ENCODE peak calls at places on chromosomes 3 and 15, in ten cellular contexts. S, J, P, O, D, G, Q, T, W and A are unnamed samples.

GRCh38 chr3:139261754-139262632 is 81.8 kb upstream of the MRPS22 start:
- DNase-seq in S (no peak), J (no peak), P (no peak), O (no peak), D (no peak), G (no peak), Q (no peak), T (no peak), W (no peak), A (no peak)

GRCh38 chr3:73143821-73144237 is 82.4 kb downstream of the EBLN2 start:
- DNase-seq in S (no peak), J (no peak), P (no peak), O (no peak), D (no peak), G (peak), Q (peak), T (no peak), W (no peak), A (no peak)

GRCh38 chr3:69532828-69533219 is 146.9 kb upstream of the FRMD4B start:
- DNase-seq in S (no peak), J (no peak), P (no peak), O (no peak), D (no peak), G (no peak), Q (no peak), T (no peak), W (no peak), A (no peak)

GRCh38 chr3:140006331-140006730 is 71.3 kb downstream of the CLSTN2 start:
- DNase-seq in S (no peak), J (no peak), P (no peak), O (no peak), D (no peak), G (no peak), Q (no peak), T (no peak), W (no peak), A (no peak)

GRCh38 chr3:197519801-197520211 is 36.0 kb downstream of the BDH1 start:
- DNase-seq in S (no peak), J (no peak), P (no peak), O (no peak), D (no peak), G (no peak), Q (no peak), T (no peak), W (no peak), A (no peak)

GRCh38 chr3:45677841-45678240 is 11.4 kb upstream of the SACM1L start:
- DNase-seq in S (peak), J (no peak), P (no peak), O (no peak), D (no peak), G (no peak), Q (no peak), T (no peak), W (no peak), A (no peak)

GRCh38 chr3:64861684-64862083 is 173.9 kb upstream of the ADAMTS9 start:
- DNase-seq in S (no peak), J (no peak), P (no peak), O (no peak), D (no peak), G (no peak), Q (no peak), T (no peak), W (no peak), A (no peak)

GRCh38 chr3:53162672-53163458 is 1.9 kb downstream of the PRKCD start:
- DNase-seq in S (no peak), J (no peak), P (peak), O (no peak), D (no peak), G (peak), Q (no peak), T (no peak), W (no peak), A (no peak)

GRCh38 chr3:138381950-138382715 is 33.8 kb downstream of the MRAS start:
- DNase-seq in S (peak), J (peak), P (no peak), O (peak), D (no peak), G (peak), Q (peak), T (peak), W (no peak), A (peak)

GRCh38 chr15:74683758-74684157 is 12.1 kb downstream of the EDC3 start:
- DNase-seq in S (no peak), J (no peak), P (no peak), O (no peak), D (no peak), G (no peak), Q (no peak), T (no peak), W (no peak), A (no peak)

GRCh38 chr3:118292841-118293240 is 741.8 kb downstream of the IGSF11 start:
- DNase-seq in S (no peak), J (no peak), P (no peak), O (no peak), D (no peak), G (no peak), Q (no peak), T (no peak), W (no peak), A (no peak)

GRCh38 chr3:52052831-52053306 is 3.5 kb downstream of the DUSP7 start:
- DNase-seq in S (peak), J (peak), P (peak), O (peak), D (peak), G (peak), Q (peak), T (peak), W (no peak), A (peak)

GRCh38 chr3:11930084-11930483 is 74.1 kb upstream of the SYN2 start:
- DNase-seq in S (no peak), J (no peak), P (no peak), O (no peak), D (no peak), G (no peak), Q (no peak), T (no peak), W (no peak), A (peak)

GRCh38 chr3:25592510-25592968 is 72.2 kb downstream of the TOP2B start:
- DNase-seq in S (no peak), J (peak), P (no peak), O (peak), D (no peak), G (peak), Q (peak), T (peak), W (peak), A (no peak)

GRCh38 chr3:48472923-48473616 is 26.5 kb downstream of the ATRIP start:
- DNase-seq in S (peak), J (peak), P (peak), O (peak), D (peak), G (peak), Q (peak), T (peak), W (peak), A (peak)

GRCh38 chr3:65485826-65486592 is 552.7 kb downstream of the MAGI1 start:
- DNase-seq in S (no peak), J (no peak), P (no peak), O (no peak), D (no peak), G (no peak), Q (no peak), T (peak), W (no peak), A (no peak)

DNA sequence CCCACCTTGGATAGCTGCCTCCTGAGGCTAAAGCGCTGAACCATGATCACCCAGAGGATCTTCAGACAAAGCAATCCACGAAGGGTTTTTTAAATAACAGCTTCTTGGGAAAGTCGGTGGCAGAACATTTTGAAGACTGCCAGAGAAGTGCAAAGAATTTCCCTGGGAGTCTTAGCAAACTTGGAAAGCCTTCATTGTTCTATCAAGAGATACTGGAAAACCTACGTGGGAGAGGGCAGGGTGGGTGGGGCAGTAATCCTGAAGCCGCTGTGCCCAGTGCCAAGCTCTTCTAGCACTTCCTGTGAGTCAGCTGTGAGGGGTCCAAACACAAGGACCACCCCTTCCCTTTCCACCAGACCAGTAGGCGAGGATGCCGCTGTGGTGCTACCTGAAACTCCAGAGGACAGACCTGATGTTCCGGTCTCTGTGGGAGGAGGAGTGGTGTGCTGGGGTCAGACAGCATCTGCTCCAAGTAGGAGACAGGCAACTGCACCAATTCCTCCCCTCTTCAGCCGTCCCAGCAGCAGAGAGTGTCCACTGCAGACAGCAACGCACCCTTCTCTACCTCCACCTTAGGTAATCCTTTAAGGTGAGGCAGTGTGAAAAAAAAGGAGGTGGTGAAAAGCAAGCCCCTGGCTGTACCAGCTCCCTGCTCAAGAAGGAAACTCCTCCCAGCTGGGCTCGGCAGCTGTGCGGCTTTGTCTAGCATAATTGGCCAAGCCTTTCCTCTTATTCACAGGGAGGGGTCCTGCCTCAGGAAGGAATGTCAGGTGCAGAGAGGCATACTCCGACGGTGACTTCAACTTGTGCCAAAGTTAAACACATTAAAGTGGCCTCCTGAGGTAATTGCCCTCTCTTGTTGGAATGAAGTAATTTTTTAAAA is 99.0 kb downstream of the TMCC1 start:
- DNase-seq in S (peak), J (peak), P (no peak), O (peak), D (no peak), G (peak), Q (no peak), T (no peak), W (peak), A (no peak)
- H3K4me3 ChIP-seq in S (peak), J (no peak), P (peak), O (no peak), D (no peak), G (no peak), Q (peak), T (no peak), W (peak), A (no peak)

DNA sequence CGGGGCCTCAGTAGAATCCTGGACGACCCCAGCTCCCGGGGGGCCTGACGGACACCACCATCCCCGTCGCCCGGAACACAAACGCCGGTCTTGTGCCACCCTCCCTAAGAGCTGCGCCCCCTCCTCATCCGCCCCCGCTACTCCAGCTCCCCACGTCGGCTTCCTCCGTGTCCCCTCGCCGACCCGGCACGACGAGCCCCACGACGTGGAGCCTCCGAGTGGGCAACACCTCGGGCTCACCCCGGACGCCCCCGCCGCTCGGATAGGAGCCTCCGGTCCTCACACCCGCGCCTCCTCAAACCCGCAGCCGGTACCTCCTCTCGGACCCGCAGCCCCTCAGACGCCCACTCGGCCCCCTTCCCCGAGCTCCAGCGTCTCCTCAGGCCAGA is 525 bp downstream of the NPTN start:
- DNase-seq in S (no peak), J (peak), P (no peak), O (no peak), D (no peak), G (no peak), Q (no peak), T (no peak), W (no peak), A (peak)
- TF ChIP-seq CTCF in S (no peak), J (no peak), P (no peak), O (no peak), D (no peak), G (no peak), Q (no peak), T (no peak), W (no peak), A (no peak)

GRCh38 chr3:60957541-60957940 is 293.7 kb downstream of the FHIT start:
- DNase-seq in S (no peak), J (no peak), P (no peak), O (no peak), D (no peak), G (no peak), Q (no peak), T (no peak), W (no peak), A (no peak)
- TF ChIP-seq POLR2A in S (no peak), J (no peak), P (no peak), O (no peak), D (no peak), G (no peak), Q (no peak), T (no peak), W (no peak), A (no peak)

DNA sequence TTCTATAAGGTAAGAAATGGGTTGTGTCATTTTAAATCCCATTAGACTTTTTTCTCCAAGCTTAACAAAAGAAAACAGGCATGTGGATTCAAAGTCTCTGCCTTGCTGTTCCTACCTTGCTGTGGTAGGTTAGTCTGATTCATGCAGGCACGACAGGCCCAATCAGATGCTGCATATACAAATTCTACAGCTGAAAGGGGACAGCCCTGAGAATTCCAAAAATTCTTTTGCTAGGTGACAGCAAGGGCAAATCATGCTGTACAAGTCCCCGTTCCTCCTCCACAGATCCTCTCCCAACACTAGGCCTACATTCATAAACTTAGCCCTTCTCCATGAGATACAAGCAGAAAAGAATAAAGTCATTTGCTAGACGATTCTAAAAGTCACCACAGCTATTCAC is 161.2 kb upstream of the THBS1 start:
- DNase-seq in S (no peak), J (no peak), P (no peak), O (no peak), D (no peak), G (no peak), Q (no peak), T (no peak), W (no peak), A (no peak)
- H3K4me3 ChIP-seq in S (no peak), J (no peak), P (no peak), O (no peak), D (no peak), G (no peak), Q (no peak), T (no peak), W (no peak), A (peak)

GRCh38 chr3:123037015-123037375 is 9.4 kb upstream of the SEMA5B start:
- DNase-seq in S (no peak), J (no peak), P (no peak), O (no peak), D (no peak), G (no peak), Q (no peak), T (no peak), W (no peak), A (no peak)

GRCh38 chr3:123034120-123034519 is 6.6 kb upstream of the SEMA5B start:
- DNase-seq in S (no peak), J (no peak), P (no peak), O (no peak), D (no peak), G (no peak), Q (no peak), T (no peak), W (no peak), A (no peak)

GRCh38 chr3:123038751-123039150 is 11.2 kb upstream of the SEMA5B start:
- DNase-seq in S (no peak), J (no peak), P (no peak), O (no peak), D (no peak), G (no peak), Q (no peak), T (no peak), W (no peak), A (no peak)

GRCh38 chr3:123034996-123035395 is 7.4 kb upstream of the SEMA5B start:
- DNase-seq in S (no peak), J (no peak), P (no peak), O (no peak), D (no peak), G (no peak), Q (no peak), T (no peak), W (no peak), A (no peak)

GRCh38 chr3:123036352-123037014 is 8.9 kb upstream of the SEMA5B start:
- DNase-seq in S (no peak), J (no peak), P (no peak), O (no peak), D (no peak), G (no peak), Q (peak), T (peak), W (no peak), A (no peak)
- TF ChIP-seq CTCF in S (no peak), J (no peak), P (no peak), O (no peak), D (no peak), G (no peak), Q (no peak), T (no peak), W (no peak), A (no peak)